ENCODE peak calls at places on chromosome 6, in ten cellular contexts. T, E, Z, K, U, O, X, C, G and F are unnamed samples. For H3K9me3, the result is how much of the 10 kb centered on the place peaks cover.

GRCh38 chr6:36368921-36369880 is 18.3 kb downstream of the ETV7 start:
- DNase-seq in Z (no peak), C (no peak), G (peak), U (no peak), T (no peak), X (peak), E (peak), K (peak), O (no peak), F (no peak)

GRCh38 chr6:34182751-34183531 is 37.1 kb upstream of the GRM4 start:
- DNase-seq in G (no peak), U (peak), X (peak), E (no peak), K (no peak), T (peak), Z (peak), O (peak), C (no peak), F (no peak)

GRCh38 chr6:110822248-110822647 is 7.0 kb upstream of the CDK19 start:
- DNase-seq in G (no peak), Z (no peak), C (no peak), X (no peak), T (no peak), E (peak), U (no peak), O (no peak), K (no peak), F (no peak)

GRCh38 chr6:108774555-108774954 is 73.7 kb upstream of the ARMC2 start:
- DNase-seq in U (no peak), G (no peak), Z (no peak), T (no peak), C (no peak), O (no peak), E (no peak), K (no peak), X (no peak), F (no peak)

GRCh38 chr6:150613269-150613668 is 13.6 kb downstream of the PLEKHG1 start:
- DNase-seq in G (no peak), X (no peak), E (no peak), O (no peak), K (no peak), Z (no peak), C (no peak), U (no peak), T (no peak), F (no peak)

GRCh38 chr6:20001286-20001685 is 164.1 kb downstream of the ID4 start:
- DNase-seq in Z (no peak), X (no peak), U (no peak), T (no peak), O (no peak), C (no peak), K (no peak), E (no peak), G (no peak), F (no peak)

GRCh38 chr6:2021713-2022125 is 223.7 kb downstream of the GMDS start:
- DNase-seq in G (peak), X (no peak), E (peak), K (peak), C (peak), O (no peak), T (no peak), Z (no peak), U (no peak), F (peak)

GRCh38 chr6:89133981-89134380 is 11.9 kb upstream of the PM20D2 start:
- DNase-seq in U (no peak), T (no peak), Z (no peak), C (no peak), O (no peak), E (no peak), K (no peak), X (no peak), G (no peak), F (no peak)

GRCh38 chr6:16163535-16164300 is 34.8 kb downstream of the MYLIP start:
- DNase-seq in X (no peak), T (no peak), E (no peak), G (no peak), O (no peak), K (no peak), Z (no peak), U (no peak), C (no peak), F (no peak)

GRCh38 chr6:109165392-109165964 is 70.2 kb downstream of the CEP57L1 start:
- DNase-seq in E (peak), T (no peak), X (no peak), C (peak), Z (no peak), O (no peak), K (no peak), G (peak), U (no peak), F (no peak)

GRCh38 chr6:82570083-82570482 is 206.5 kb downstream of the TPBG start:
- DNase-seq in K (no peak), C (no peak), E (no peak), Z (no peak), G (no peak), T (no peak), O (no peak), X (no peak), U (no peak), F (no peak)

GRCh38 chr6:1057490-1058135 is 254.3 kb upstream of the FOXQ1 start:
- DNase-seq in G (no peak), E (no peak), O (no peak), U (no peak), X (no peak), Z (no peak), K (no peak), C (no peak), T (no peak), F (no peak)

GRCh38 chr6:16583151-16583762 is 178.0 kb downstream of the ATXN1 start:
- DNase-seq in T (no peak), C (no peak), O (no peak), E (no peak), X (no peak), Z (no peak), G (no peak), U (no peak), K (no peak), F (no peak)

GRCh38 chr6:151069641-151070040 is 170.1 kb upstream of the AKAP12 start:
- DNase-seq in U (no peak), E (no peak), C (no peak), T (no peak), O (no peak), K (no peak), Z (no peak), G (no peak), X (no peak), F (no peak)

GRCh38 chr6:91288741-91289140 is 701.9 kb upstream of the MAP3K7 start:
- DNase-seq in Z (no peak), T (no peak), K (no peak), O (no peak), X (no peak), U (no peak), C (no peak), E (no peak), G (no peak), F (no peak)

DNA sequence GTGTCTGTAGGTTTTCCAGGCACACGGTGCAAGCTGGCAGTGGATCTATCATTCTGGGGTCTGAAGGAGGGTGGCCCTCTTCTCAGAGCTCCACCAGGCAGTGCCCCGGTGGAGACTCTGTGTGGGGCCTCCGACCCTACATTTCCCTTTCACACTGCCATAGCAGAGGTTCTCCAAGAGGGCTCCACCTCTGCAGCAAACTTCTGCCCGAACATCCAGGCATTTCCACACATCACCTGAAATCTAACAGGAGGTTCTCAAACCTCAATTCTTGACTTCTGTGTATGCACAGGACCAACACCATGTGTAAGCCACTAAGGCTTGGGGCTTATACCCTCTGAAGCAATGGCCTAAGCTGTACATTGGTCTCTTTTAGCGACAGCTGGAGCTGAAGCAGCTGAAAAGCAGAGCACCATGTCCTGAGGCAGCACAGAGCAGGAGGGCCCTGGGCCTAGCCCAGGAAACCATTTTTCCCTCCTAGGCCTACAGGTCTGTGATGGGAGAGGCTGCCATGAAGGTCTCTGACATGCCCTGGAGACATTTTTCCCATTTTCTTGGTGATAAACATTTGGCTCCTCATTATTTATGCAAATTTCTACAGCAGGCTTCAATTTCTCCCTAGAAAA is 253.3 kb downstream of the ERMARD start:
- DNase-seq in E (no peak), Z (no peak), G (no peak), X (no peak), T (no peak), K (no peak), U (no peak), O (no peak), C (no peak), F (no peak)
- H3K9me3 ChIP-seq in E (under half), Z (under half), G (half or more), X (half or more), T (under half), K (under half), U (under half), O (under half), C (under half), F (under half)

GRCh38 chr6:4860387-4860786 is 84.2 kb downstream of the CDYL start:
- DNase-seq in C (no peak), Z (no peak), X (no peak), T (no peak), U (no peak), K (no peak), E (no peak), G (no peak), O (no peak), F (no peak)
- H3K9me3 ChIP-seq in C (under half), Z (under half), X (under half), T (under half), U (under half), K (under half), E (under half), G (under half), O (under half), F (under half)

GRCh38 chr6:165219629-165220028 is 89.8 kb downstream of the C6orf118 start:
- DNase-seq in Z (no peak), X (no peak), T (no peak), G (no peak), K (no peak), U (no peak), C (no peak), O (no peak), E (no peak), F (no peak)
- H3K9me3 ChIP-seq in Z (under half), X (under half), T (under half), G (under half), K (under half), U (under half), C (under half), O (under half), E (under half), F (under half)

DNA sequence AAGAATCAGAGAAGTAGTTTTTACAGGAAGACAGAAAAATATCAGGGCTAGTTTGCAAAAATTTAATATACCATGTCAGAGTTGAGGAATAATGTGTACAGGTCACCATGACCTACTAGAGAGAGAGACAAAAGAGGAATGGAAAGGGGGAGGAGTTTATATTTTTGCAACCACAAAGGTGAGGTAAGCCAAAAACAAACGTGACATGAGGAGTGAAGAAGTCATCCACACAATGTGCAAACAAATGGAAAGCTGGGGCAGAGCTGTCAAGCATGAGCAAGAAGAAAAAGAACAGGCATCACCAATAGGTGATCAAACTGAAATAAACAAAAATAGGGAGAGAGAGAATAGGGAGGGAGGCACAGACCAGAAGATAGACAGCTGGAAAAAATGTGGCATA is 15.6 kb downstream of the RARS2 start:
- DNase-seq in X (no peak), E (no peak), O (peak), U (no peak), G (no peak), Z (no peak), T (no peak), K (no peak), C (no peak), F (no peak)
- H3K9me3 ChIP-seq in X (under half), E (under half), O (under half), U (under half), G (under half), Z (under half), T (under half), K (under half), C (under half), F (under half)

DNA sequence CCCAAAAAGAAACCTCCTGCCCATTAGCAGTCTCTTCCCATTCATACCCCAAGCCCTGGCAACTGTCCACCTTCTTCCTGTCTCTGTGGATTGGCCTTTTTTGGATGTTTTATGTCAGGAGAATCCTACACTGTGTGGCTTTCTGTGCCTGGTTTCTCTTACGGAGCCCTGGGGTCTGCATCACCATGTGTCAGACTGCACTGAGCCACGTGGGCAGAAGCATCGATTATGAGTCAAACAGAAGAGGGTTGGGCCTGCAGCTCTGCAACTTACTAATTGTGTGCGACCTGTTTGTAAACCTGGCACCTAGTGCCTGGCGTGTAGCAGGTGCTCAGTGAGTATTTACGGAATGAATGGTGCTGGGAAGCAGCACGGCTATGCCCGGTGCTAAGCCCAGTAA is 62.6 kb downstream of the IGF2R start:
- DNase-seq in G (no peak), Z (no peak), X (no peak), T (no peak), O (no peak), C (no peak), K (no peak), E (no peak), U (no peak), F (no peak)
- H3K9me3 ChIP-seq in G (under half), Z (under half), X (under half), T (under half), O (under half), C (under half), K (under half), E (under half), U (under half), F (under half)

GRCh38 chr6:53628354-53629119 is 37.0 kb downstream of the KLHL31 start:
- DNase-seq in C (no peak), G (no peak), O (no peak), Z (no peak), X (no peak), K (no peak), U (no peak), T (no peak), E (peak), F (no peak)

GRCh38 chr6:53625315-53625714 is 40.2 kb downstream of the KLHL31 start:
- DNase-seq in T (no peak), E (no peak), X (no peak), G (no peak), Z (no peak), K (no peak), C (no peak), O (no peak), U (no peak), F (no peak)

GRCh38 chr6:53629120-53629477 is 36.5 kb downstream of the KLHL31 start:
- DNase-seq in O (no peak), T (no peak), G (no peak), X (no peak), C (no peak), Z (no peak), E (no peak), U (no peak), K (no peak), F (no peak)

GRCh38 chr6:53629862-53630532 is 35.6 kb downstream of the KLHL31 start:
- DNase-seq in U (no peak), K (no peak), Z (no peak), T (no peak), E (no peak), C (no peak), G (no peak), X (no peak), O (no peak), F (no peak)

GRCh38 chr6:53627391-53628218 is 38.0 kb downstream of the KLHL31 start:
- DNase-seq in K (no peak), C (no peak), Z (no peak), O (no peak), T (no peak), G (no peak), X (no peak), E (no peak), U (no peak), F (no peak)
- H3K9me3 ChIP-seq in K (under half), C (under half), Z (under half), O (under half), T (under half), G (under half), X (under half), E (under half), U (under half), F (under half)